ENCODE peak calls at places on chromosomes 13 and 19, in five cellular contexts. One of them, this sample, is unnamed. For H3K36me3, the result is how much of the 10 kb centered on the place peaks cover.

GRCh38 chr19:16143399-16144215 is at the start of gene HSH2D:
- DNase-seq in tibial artery: no peak
- DNase-seq in mucosa of descending colon: peak
- DNase-seq in left ventricle myocardium inferior: peak
- DNase-seq in IMR-90: no peak
- DNase-seq in this sample: no peak

GRCh38 chr19:50361290-50362029 is 4.0 kb downstream of the NAPSA start:
- DNase-seq in tibial artery: no peak
- DNase-seq in mucosa of descending colon: no peak
- DNase-seq in left ventricle myocardium inferior: no peak
- DNase-seq in IMR-90: no peak
- DNase-seq in this sample: no peak

GRCh38 chr13:50867641-50867952 is 24.1 kb upstream of the DLEU7 start:
- DNase-seq in tibial artery: no peak
- DNase-seq in mucosa of descending colon: no peak
- DNase-seq in left ventricle myocardium inferior: no peak
- DNase-seq in IMR-90: no peak
- DNase-seq in this sample: no peak

GRCh38 chr13:40344270-40345148 is 321.9 kb downstream of the FOXO1 start:
- DNase-seq in tibial artery: no peak
- DNase-seq in mucosa of descending colon: no peak
- DNase-seq in left ventricle myocardium inferior: no peak
- DNase-seq in IMR-90: no peak
- DNase-seq in this sample: no peak

GRCh38 chr19:43957891-43958290 is 6.9 kb downstream of the ZNF221 start:
- DNase-seq in tibial artery: no peak
- DNase-seq in mucosa of descending colon: no peak
- DNase-seq in left ventricle myocardium inferior: no peak
- DNase-seq in IMR-90: peak
- DNase-seq in this sample: peak

GRCh38 chr19:31083122-31083521 is 266.1 kb downstream of the TSHZ3 start:
- DNase-seq in tibial artery: no peak
- DNase-seq in mucosa of descending colon: no peak
- DNase-seq in left ventricle myocardium inferior: no peak
- DNase-seq in IMR-90: no peak
- DNase-seq in this sample: no peak

GRCh38 chr13:41988244-41988643 is 27.3 kb upstream of the VWA8 start:
- DNase-seq in tibial artery: no peak
- DNase-seq in mucosa of descending colon: no peak
- DNase-seq in left ventricle myocardium inferior: no peak
- DNase-seq in IMR-90: no peak
- DNase-seq in this sample: no peak

GRCh38 chr13:24130134-24130792 is 30.3 kb upstream of the SPATA13 start:
- DNase-seq in tibial artery: no peak
- DNase-seq in mucosa of descending colon: no peak
- DNase-seq in left ventricle myocardium inferior: no peak
- DNase-seq in IMR-90: peak
- DNase-seq in this sample: no peak

GRCh38 chr19:1001538-1002166 is 1.4 kb downstream of the GRIN3B start:
- DNase-seq in tibial artery: no peak
- DNase-seq in mucosa of descending colon: peak
- DNase-seq in left ventricle myocardium inferior: no peak
- DNase-seq in IMR-90: no peak
- DNase-seq in this sample: no peak

GRCh38 chr19:49127674-49128544 is 8.6 kb downstream of the PPFIA3 start:
- DNase-seq in tibial artery: peak
- DNase-seq in mucosa of descending colon: peak
- DNase-seq in left ventricle myocardium inferior: peak
- DNase-seq in IMR-90: peak
- DNase-seq in this sample: peak

GRCh38 chr19:49126575-49126974 is 7.2 kb downstream of the PPFIA3 start:
- DNase-seq in tibial artery: no peak
- DNase-seq in mucosa of descending colon: no peak
- DNase-seq in left ventricle myocardium inferior: no peak
- DNase-seq in IMR-90: no peak
- DNase-seq in this sample: no peak

GRCh38 chr19:49128545-49129237 is 9.3 kb downstream of the PPFIA3 start:
- DNase-seq in tibial artery: no peak
- DNase-seq in mucosa of descending colon: no peak
- DNase-seq in left ventricle myocardium inferior: no peak
- DNase-seq in IMR-90: no peak
- DNase-seq in this sample: no peak

GRCh38 chr19:49129238-49129583 is 9.9 kb downstream of the PPFIA3 start:
- DNase-seq in tibial artery: no peak
- DNase-seq in mucosa of descending colon: no peak
- DNase-seq in left ventricle myocardium inferior: no peak
- DNase-seq in IMR-90: no peak
- DNase-seq in this sample: no peak

DNA sequence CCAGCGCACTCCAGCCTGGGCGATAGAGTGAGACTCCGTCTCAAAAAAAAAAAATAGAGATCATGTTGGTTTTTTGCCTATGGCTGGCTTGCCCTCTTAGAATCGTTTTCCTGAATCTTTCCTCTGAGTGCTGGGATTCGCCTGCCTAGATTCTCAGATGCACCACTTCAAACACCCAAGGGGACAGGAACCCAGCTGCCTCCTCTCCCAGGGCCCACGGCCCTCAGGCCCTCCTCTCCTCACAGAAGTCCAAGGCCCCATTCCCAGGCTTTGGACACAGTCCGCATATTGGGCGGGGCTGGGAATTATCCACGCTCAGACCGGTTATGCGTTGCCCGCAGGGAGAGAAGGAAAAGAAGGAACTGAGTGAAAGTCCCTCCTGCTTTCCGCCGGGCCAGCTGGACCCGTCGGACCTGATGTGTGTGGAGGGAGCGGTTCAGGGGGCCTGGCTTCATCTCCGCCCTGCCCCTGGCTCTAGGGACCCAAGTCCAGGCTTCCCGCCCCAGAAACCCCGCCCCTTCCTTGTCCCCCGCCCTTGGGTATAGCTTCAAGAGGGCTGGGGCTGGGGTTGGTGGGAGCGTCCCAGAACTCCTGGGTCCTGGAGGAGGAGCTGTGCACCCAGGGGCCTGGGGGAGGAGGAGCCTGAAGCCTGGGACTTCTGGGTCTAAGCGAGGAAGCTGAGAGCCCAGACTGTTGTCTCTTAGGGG is 5.8 kb downstream of the PPFIA3 start:
- DNase-seq in tibial artery: no peak
- DNase-seq in mucosa of descending colon: peak
- DNase-seq in left ventricle myocardium inferior: no peak
- DNase-seq in IMR-90: no peak
- DNase-seq in this sample: no peak
- H3K4me3 ChIP-seq in tibial artery: no peak
- H3K4me3 ChIP-seq in mucosa of descending colon: no peak
- H3K4me3 ChIP-seq in left ventricle myocardium inferior: peak
- H3K4me3 ChIP-seq in IMR-90: no peak
- H3K4me3 ChIP-seq in this sample: no peak

DNA sequence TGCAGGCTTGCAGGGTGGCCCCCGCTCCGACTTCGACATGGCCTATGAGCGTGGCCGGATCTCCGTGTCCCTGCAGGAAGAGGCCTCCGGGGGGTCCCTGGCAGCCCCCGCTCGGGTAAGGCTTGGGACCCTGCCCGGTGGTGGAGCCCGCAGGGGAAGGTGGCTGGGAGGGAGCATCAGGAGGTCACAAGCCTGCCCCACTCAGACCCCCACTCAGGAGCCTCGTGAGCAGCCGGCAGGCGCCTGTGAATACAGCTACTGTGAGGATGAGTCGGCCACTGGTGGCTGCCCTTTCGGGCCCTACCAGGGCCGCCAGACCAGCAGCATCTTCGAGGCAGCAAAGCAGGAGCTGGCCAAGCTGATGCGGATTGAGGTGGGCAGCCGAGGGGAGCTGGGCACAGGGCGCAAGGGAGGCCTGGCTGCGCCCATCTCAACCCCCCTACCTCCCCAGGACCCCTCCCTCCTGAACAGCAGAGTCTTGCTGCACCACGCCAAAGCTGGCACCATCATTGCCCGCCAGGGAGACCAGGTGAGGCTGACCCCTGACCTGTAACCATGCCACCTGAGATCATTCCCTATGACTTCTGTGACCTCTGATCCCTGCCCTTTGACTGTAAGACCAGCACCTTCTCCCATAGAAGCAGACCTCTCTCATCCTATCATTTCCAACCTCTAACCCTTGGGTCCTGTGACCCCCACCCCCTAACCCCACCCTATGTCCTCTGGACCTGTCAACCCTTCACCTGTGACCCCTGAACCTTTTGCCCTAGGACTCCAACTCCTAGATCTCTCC is 7.2 kb downstream of the PNPLA6 start:
- DNase-seq in tibial artery: no peak
- DNase-seq in mucosa of descending colon: no peak
- DNase-seq in left ventricle myocardium inferior: no peak
- DNase-seq in IMR-90: no peak
- DNase-seq in this sample: no peak
- TF ChIP-seq CTCF in tibial artery: no peak
- TF ChIP-seq CTCF in mucosa of descending colon: no peak
- TF ChIP-seq CTCF in left ventricle myocardium inferior: no peak
- TF ChIP-seq CTCF in IMR-90: no peak
- TF ChIP-seq CTCF in this sample: no peak

DNA sequence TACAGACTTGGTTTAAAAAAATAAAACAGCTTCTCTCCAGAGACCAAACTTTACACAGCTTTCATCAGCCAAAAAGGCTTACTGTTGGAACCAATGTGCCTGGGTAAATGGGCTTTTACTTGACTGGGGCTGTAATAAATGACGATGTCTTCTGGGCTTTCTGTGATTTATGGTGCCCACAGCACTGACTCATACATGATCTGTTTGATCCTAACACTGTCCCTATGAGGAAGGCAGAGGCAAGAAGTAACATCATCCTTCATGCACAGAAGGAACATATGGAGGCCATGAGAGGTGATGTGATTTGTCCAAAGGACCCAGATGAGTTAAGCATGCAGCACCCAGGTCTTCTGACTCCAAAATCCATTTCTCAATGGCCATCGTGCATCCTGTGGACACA is 77.4 kb downstream of the DOCK9 start:
- DNase-seq in tibial artery: no peak
- DNase-seq in mucosa of descending colon: no peak
- DNase-seq in left ventricle myocardium inferior: no peak
- DNase-seq in IMR-90: no peak
- DNase-seq in this sample: no peak
- H3K36me3 ChIP-seq in tibial artery: under half
- H3K36me3 ChIP-seq in mucosa of descending colon: under half
- H3K36me3 ChIP-seq in left ventricle myocardium inferior: half or more
- H3K36me3 ChIP-seq in IMR-90: under half
- H3K36me3 ChIP-seq in this sample: under half

GRCh38 chr13:25253702-25254101 is 33.6 kb downstream of the MTMR6 start:
- DNase-seq in tibial artery: no peak
- DNase-seq in mucosa of descending colon: no peak
- DNase-seq in left ventricle myocardium inferior: no peak
- DNase-seq in IMR-90: no peak
- DNase-seq in this sample: no peak
- H3K4me3 ChIP-seq in tibial artery: no peak
- H3K4me3 ChIP-seq in mucosa of descending colon: no peak
- H3K4me3 ChIP-seq in left ventricle myocardium inferior: no peak
- H3K4me3 ChIP-seq in IMR-90: no peak
- H3K4me3 ChIP-seq in this sample: no peak

DNA sequence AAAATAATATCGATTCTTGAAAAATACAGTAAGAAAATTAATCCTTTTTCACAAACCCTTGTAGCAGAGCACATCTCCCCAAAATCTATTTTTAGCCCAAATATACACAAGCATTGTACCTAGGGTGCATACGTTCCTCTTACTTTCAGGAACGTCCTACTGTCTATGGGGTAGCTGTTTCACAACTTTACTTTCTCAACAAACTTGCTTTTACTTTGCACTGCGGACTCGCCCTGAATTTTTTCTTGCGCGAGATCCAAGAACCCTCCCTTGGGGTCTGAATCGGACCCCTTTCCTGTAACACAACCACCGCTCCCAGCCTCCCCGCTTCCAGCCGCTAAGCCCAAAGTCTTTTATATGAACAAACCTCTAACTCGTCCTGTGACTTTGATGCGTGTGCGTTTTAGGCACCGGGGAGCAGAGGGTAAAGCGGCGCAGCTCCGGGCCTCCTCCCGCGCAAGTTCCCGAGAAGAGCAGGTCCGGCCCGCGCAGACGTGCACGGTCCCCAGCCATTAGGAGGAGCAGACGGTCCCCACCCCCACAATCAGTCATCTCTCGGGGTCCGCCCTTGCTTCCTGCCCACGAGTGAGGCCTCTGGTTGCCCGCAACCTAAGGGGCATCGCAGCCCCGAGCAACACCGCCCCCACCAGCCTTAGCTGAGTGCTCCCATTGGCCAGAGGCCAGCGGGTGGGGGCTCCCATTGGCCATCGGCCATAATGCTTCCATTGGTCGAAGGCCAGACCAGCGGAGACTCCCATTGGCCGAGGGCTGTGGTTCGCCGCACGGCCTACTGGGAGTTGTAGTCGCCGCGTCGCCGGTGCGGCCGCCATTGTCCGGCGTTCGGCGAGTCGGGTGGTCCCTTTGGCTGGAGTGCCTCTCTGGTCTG is at the start of gene ZNF8:
- DNase-seq in tibial artery: peak
- DNase-seq in mucosa of descending colon: peak
- DNase-seq in left ventricle myocardium inferior: peak
- DNase-seq in IMR-90: peak
- DNase-seq in this sample: peak
- TF ChIP-seq CTCF in tibial artery: no peak
- TF ChIP-seq CTCF in mucosa of descending colon: no peak
- TF ChIP-seq CTCF in left ventricle myocardium inferior: peak
- TF ChIP-seq CTCF in IMR-90: no peak
- TF ChIP-seq CTCF in this sample: no peak

DNA sequence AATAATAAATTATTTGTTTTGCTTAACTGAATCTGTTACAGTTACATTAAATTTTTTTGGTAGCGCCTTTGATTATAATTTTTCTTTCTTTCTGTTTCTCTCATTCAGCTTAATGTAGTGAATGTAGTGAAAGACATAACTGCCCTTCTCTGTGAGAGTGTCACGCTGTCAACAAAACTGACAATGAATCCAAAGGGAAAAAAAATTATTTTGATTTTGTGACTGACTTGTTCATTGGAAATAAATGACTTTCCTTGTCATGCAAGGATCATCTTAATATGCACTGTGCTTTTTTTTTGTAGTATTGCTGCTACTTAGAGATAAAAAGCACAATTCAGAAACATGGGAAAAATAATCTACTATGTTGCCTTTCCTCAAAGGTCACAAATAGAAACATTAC is 1196.4 kb downstream of the PCDH17 start:
- DNase-seq in tibial artery: no peak
- DNase-seq in mucosa of descending colon: no peak
- DNase-seq in left ventricle myocardium inferior: no peak
- DNase-seq in IMR-90: no peak
- DNase-seq in this sample: no peak
- H3K36me3 ChIP-seq in tibial artery: under half
- H3K36me3 ChIP-seq in mucosa of descending colon: under half
- H3K36me3 ChIP-seq in left ventricle myocardium inferior: under half
- H3K36me3 ChIP-seq in IMR-90: under half
- H3K36me3 ChIP-seq in this sample: under half